ENCODE peak calls at places on chromosome 20, in four cellular contexts. F is tibial artery, D is upper lobe of right lung, N is left lung. G is an unnamed sample.
A peak's percentile ranks its signal among the peaks of the same experiment; 100 is the strongest.

GRCh38 chr20:10536531-10536930 is 101.4 kb downstream of the SLX4IP start:
- DNase-seq in F (no peak), D (peak; percentile 66), N (no peak), G (no peak)

GRCh38 chr20:46343358-46344357 is 35.4 kb upstream of the CDH22 start:
- DNase-seq in F (no peak), D (no peak), N (no peak), G (no peak)

GRCh38 chr20:23519556-23519955 is 28.6 kb downstream of the CST8 start:
- DNase-seq in F (no peak), D (no peak), N (no peak), G (no peak)

GRCh38 chr20:8876381-8876780 is 192.5 kb upstream of the PLCB4 start:
- DNase-seq in F (no peak), D (no peak), N (no peak), G (no peak)

GRCh38 chr20:19269737-19270325 is 57.4 kb downstream of the SLC24A3 start:
- DNase-seq in F (no peak), D (no peak), N (no peak), G (no peak)

GRCh38 chr20:42130810-42131596 is 512.8 kb upstream of the CHD6 start:
- DNase-seq in F (no peak), D (no peak), N (no peak), G (no peak)

GRCh38 chr20:18662279-18662678 is 74.4 kb downstream of the DTD1 start:
- DNase-seq in F (no peak), D (no peak), N (no peak), G (no peak)

GRCh38 chr20:60054716-60055371 is 96.6 kb downstream of the CDH26 start:
- DNase-seq in F (no peak), D (no peak), N (no peak), G (peak; percentile 54)

DNA sequence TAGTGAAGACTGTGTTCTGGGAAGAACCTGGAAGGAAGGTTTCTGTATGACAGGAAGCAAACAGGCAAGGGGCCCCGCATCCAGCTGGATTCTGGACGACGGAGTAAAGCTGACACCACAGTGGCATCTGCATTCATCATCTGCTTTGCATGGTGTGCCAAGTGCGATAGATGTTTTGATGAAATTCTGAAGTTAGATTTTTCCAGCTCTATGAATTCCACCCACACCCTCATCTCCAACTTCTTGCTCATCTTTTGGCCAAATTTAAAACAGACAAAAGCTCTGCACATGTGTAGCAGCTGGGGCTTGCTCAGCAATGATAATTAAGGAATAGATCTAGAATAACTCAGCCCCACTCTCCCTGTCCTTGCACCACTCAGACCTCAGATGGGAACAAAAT is 86.0 kb downstream of the BCAS1 start:
- DNase-seq in F (no peak), D (no peak), N (no peak), G (no peak)
- H3K4me3 ChIP-seq in F (no peak overlapping the region), D (no peak overlapping the region), N (no peak overlapping the region), G (no peak overlapping the region)

DNA sequence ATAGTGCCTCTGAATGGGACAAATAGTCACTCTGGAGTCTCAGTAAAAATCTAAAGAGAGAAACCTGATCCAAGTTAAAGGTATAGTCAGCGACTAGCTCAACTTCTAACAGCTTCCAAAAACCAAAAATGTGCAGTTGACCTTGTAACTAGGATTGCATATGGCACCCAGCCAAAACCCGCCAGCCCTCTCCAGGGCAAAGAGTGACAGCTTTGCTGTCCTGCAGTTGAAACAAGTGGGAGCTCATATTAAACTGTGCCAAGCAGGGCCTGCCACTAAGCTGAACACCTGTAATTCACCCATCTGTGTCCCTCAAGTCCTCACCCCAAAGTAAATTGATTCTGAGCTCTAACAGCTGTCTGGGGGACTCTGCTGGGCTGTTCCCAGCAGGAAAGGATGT is 695.3 kb downstream of the MAFB start:
- DNase-seq in F (no peak), D (no peak), N (no peak), G (no peak)
- H3K9me3 ChIP-seq in F (peaks cover 9% of the 10 kb centered on the region), D (no peaks in the 10 kb centered on the region), N (no peaks in the 10 kb centered on the region), G (no peaks in the 10 kb centered on the region)

DNA sequence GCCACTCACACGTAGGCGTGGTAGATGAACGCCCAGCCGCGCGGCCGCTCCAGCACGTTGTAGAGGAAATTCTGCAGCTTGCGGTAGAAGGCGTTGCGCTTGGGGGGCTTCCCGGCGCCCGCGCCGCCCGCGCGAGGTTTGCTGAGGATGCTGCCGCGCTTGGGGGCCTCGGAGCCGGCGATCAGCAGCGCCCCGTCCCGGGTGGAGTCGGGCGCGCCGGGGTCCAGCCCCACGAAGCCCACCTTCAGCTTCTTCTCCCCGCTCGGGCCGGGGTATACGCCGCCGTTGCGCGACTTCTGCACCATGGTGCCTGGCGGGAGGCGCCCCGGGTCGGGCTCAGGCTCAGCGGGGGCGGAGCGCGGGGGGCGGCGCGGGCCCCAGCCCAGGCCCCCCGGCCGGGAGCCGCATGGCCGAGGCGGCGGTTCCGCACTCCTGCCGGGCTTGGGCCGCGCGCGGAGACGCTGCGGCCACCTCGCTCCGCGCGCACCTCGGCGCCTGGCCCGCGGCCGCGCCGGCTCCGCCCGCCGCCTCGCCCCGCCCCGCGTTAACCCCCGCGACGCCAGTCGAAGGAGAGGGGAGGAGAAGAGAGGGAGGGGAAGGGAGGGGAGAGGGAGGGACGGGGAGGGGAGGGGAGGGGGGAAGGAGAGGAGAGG is at the start of gene KCNQ2:
- DNase-seq in F (no peak), D (no peak), N (no peak), G (no peak)
- H3K4me3 ChIP-seq in F (no peak within 1 kb of the TSS), D (no peak within 1 kb of the TSS), N (no peak within 1 kb of the TSS), G (no peak within 1 kb of the TSS)

GRCh38 chr20:15887387-15887786 is 685.9 kb downstream of the KIF16B start:
- DNase-seq in F (no peak), D (no peak), N (no peak), G (no peak)
- H3K9me3 ChIP-seq in F (no peaks in the 10 kb centered on the region), D (no peaks in the 10 kb centered on the region), N (no peaks in the 10 kb centered on the region), G (no peaks in the 10 kb centered on the region)

GRCh38 chr20:21835042-21835441 is 129.6 kb downstream of the PAX1 start:
- DNase-seq in F (no peak), D (no peak), N (no peak), G (no peak)
- H3K4me3 ChIP-seq in F (no peak overlapping the region), D (no peak overlapping the region), N (no peak overlapping the region), G (no peak overlapping the region)

DNA sequence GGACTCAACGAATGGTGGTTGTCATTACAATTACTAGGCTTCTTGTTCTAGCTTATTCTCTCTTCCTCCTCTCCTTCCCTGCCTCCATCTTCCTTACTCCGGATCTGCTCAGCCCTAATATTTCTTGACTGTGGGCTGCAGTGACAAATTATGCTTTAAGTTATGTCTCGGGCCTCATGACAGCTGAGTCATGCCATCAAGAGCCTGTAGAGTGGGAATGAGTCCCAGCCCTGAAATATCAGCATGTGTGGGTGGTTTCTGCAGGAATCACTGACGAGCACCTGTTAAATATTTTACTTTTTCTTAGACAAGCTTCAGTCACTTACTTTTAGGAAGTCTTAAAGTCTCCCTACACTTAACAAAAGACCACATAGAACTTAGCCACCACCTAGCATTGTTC is 83.1 kb upstream of the CBLN4 start:
- DNase-seq in F (no peak), D (no peak), N (no peak), G (no peak)
- H3K9me3 ChIP-seq in F (no peaks in the 10 kb centered on the region), D (no peaks in the 10 kb centered on the region), N (no peaks in the 10 kb centered on the region), G (no peaks in the 10 kb centered on the region)

GRCh38 chr20:64023278-64024140 is 12.5 kb upstream of the C20orf204 start:
- DNase-seq in F (no peak), D (no peak), N (no peak), G (no peak)
- H3K4me3 ChIP-seq in F (no peak overlapping the region), D (no peak overlapping the region), N (no peak overlapping the region), G (no peak overlapping the region)

GRCh38 chr20:30937790-30938189 is 319.7 kb upstream of the DEFB115 start:
- DNase-seq in F (no peak), D (no peak), N (no peak), G (no peak)
- H3K9me3 ChIP-seq in F (no peaks in the 10 kb centered on the region), D (peaks cover 7% of the 10 kb centered on the region), N (no peaks in the 10 kb centered on the region), G (peaks cover 4% of the 10 kb centered on the region)

GRCh38 chr20:47500554-47500953 is 1.1 kb upstream of the NCOA3 start:
- DNase-seq in F (no peak), D (no peak), N (no peak), G (no peak)
- H3K4me3 ChIP-seq in F (no peak overlapping the region), D (no peak overlapping the region), N (no peak overlapping the region), G (no peak overlapping the region)

G was measured in right atrium auricular region.